ENCODE peak calls at places on chromosomes 1 and 21, in ten cellular contexts. K is endodermal cell; H is sigmoid colon; G is lung; D is CD8-positive, alpha-beta T cell; X is GM23248; O is heart right ventricle; B is adrenal gland; A is effector memory CD4-positive, alpha-beta T cell; Y is upper lobe of right lung. S is an unnamed sample.
A peak's percentile ranks its signal among the peaks of the same experiment; 100 is the strongest.

GRCh38 chr1:203628997-203629508 is 2.4 kb downstream of the ATP2B4 start:
- DNase-seq in K (no peak), H (no peak), G (no peak), D (no peak), X (peak; percentile 51), O (no peak), B (no peak), A (no peak), Y (no peak), S (no peak)

GRCh38 chr1:62237361-62237760 is 42.7 kb downstream of the L1TD1 start:
- DNase-seq in K (no peak), H (no peak), G (no peak), D (no peak), X (peak; percentile 54), O (no peak), B (no peak), A (no peak), Y (no peak), S (no peak)

GRCh38 chr1:228989992-228990827 is 254.9 kb downstream of the RHOU start:
- DNase-seq in K (peak; percentile 62), H (peak; percentile 93), G (peak; percentile 65), D (no peak), X (no peak), O (peak; percentile 75), B (peak; percentile 71), A (no peak), Y (peak; percentile 73), S (peak; percentile 90)

GRCh38 chr1:72439036-72439435 is 156.7 kb upstream of the NEGR1 start:
- DNase-seq in K (no peak), H (no peak), G (no peak), D (no peak), X (peak; percentile 75), O (no peak), B (no peak), A (no peak), Y (no peak), S (no peak)

GRCh38 chr21:25639922-25640670 is 1.0 kb downstream of the JAM2 start:
- DNase-seq in K (peak; percentile 75), H (peak; percentile 73), G (no peak), D (no peak), X (peak; percentile 32), O (peak; percentile 44), B (peak; percentile 38), A (no peak), Y (no peak), S (peak; percentile 79)

GRCh38 chr1:67919714-67920113 is 86.4 kb upstream of the GNG12 start:
- DNase-seq in K (no peak), H (no peak), G (no peak), D (no peak), X (no peak), O (no peak), B (no peak), A (no peak), Y (no peak), S (no peak)

GRCh38 chr1:27869719-27870085 is 2.6 kb upstream of the THEMIS2 start:
- DNase-seq in K (no peak), H (peak; percentile 24), G (no peak), D (no peak), X (no peak), O (no peak), B (no peak), A (no peak), Y (no peak), S (no peak)

GRCh38 chr1:165207774-165208359 is 148.6 kb downstream of the LMX1A start:
- DNase-seq in K (no peak), H (no peak), G (no peak), D (no peak), X (no peak), O (no peak), B (no peak), A (no peak), Y (no peak), S (no peak)

GRCh38 chr1:213123532-213123931 is 72.5 kb downstream of the RPS6KC1 start:
- DNase-seq in K (no peak), H (no peak), G (no peak), D (no peak), X (peak; percentile 82), O (no peak), B (peak; percentile 13), A (no peak), Y (no peak), S (no peak)

GRCh38 chr1:2466834-2467554 is 9.1 kb upstream of the PLCH2 start:
- DNase-seq in K (peak; percentile 84), H (no peak), G (no peak), D (no peak), X (no peak), O (no peak), B (no peak), A (no peak), Y (no peak), S (no peak)

GRCh38 chr1:53038565-53038964 is 23.4 kb upstream of the PODN start:
- DNase-seq in K (no peak), H (no peak), G (no peak), D (no peak), X (no peak), O (no peak), B (no peak), A (no peak), Y (no peak), S (no peak)

GRCh38 chr1:59072017-59072947 is 224.6 kb upstream of the FGGY start:
- DNase-seq in K (peak; percentile 89), H (no peak), G (no peak), D (no peak), X (no peak), O (no peak), B (no peak), A (no peak), Y (no peak), S (no peak)

GRCh38 chr1:39131940-39132339 is 72.6 kb upstream of the MACF1 start:
- DNase-seq in K (no peak), H (no peak), G (no peak), D (no peak), X (no peak), O (no peak), B (no peak), A (no peak), Y (no peak), S (no peak)

GRCh38 chr1:39132505-39133339 is 71.8 kb upstream of the MACF1 start:
- DNase-seq in K (peak; percentile 94), H (peak; percentile 79), G (peak; percentile 78), D (no peak), X (no peak), O (peak; percentile 88), B (peak; percentile 53), A (no peak), Y (peak; percentile 85), S (peak; percentile 81)

GRCh38 chr1:39136635-39137034 is 67.9 kb upstream of the MACF1 start:
- DNase-seq in K (no peak), H (no peak), G (no peak), D (no peak), X (no peak), O (no peak), B (no peak), A (no peak), Y (no peak), S (no peak)

GRCh38 chr1:39133340-39133684 is 71.2 kb upstream of the MACF1 start:
- DNase-seq in K (no peak), H (no peak), G (no peak), D (no peak), X (no peak), O (no peak), B (no peak), A (no peak), Y (no peak), S (no peak)

DNA sequence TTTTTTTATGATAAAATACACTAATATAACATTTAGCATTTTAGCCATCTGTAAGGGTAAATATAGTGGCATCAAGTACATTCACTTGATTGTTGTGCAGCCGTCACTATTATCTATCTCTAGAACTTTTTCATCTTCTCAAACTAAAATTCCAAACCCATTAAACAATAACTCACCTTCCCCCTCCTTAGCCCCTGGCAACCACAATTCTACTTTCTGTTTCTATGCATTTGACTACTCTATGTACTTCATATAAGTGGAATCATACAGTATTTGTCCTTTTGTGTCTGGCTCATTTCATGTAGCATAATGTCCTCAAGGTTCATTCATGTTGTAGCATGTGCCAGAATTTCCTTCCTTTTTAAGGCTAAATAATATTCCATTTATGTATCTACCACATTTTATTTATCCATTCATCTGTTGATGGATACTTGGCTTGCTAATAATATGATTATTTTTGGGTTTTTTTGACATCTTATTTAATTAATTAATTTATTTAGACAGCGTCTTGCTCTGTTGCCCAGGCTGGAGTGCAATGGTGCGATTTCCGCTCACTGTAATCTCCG is 69.6 kb upstream of the MACF1 start:
- DNase-seq in K (no peak), H (no peak), G (no peak), D (no peak), X (no peak), O (no peak), B (no peak), A (no peak), Y (no peak), S (no peak)
- H3K4me1 ChIP-seq in K (peaks cover 4% of the 10 kb centered on the region), H (peaks cover 67% of the 10 kb centered on the region), G (peaks cover 9% of the 10 kb centered on the region), D (no peaks in the 10 kb centered on the region), X (peaks cover 26% of the 10 kb centered on the region), O (peaks cover 47% of the 10 kb centered on the region), B (peaks cover 27% of the 10 kb centered on the region), A (no peaks in the 10 kb centered on the region), Y (peaks cover 46% of the 10 kb centered on the region), S (peaks cover 7% of the 10 kb centered on the region)

GRCh38 chr1:19623523-19623922 is 20.6 kb upstream of the NBL1 start:
- DNase-seq in K (no peak), H (no peak), G (no peak), D (no peak), X (peak; percentile 58), O (no peak), B (no peak), A (no peak), Y (no peak), S (no peak)
- H3K27ac ChIP-seq in K (no peak overlapping the region), H (no peak overlapping the region), G (no peak overlapping the region), D (no peak overlapping the region), X (peak overlapping the region; percentile 79), O (no peak overlapping the region), B (no peak overlapping the region), A (no peak overlapping the region), Y (no peak overlapping the region), S (no peak overlapping the region)

GRCh38 chr1:20099533-20099932 is 19.8 kb downstream of the PLA2G2D start:
- DNase-seq in K (no peak), H (no peak), G (no peak), D (no peak), X (no peak), O (no peak), B (no peak), A (no peak), Y (no peak), S (peak; percentile 13)
- H3K9me3 ChIP-seq in K (peaks cover 23% of the 10 kb centered on the region), H (no peaks in the 10 kb centered on the region), G (no peaks in the 10 kb centered on the region), D (no peaks in the 10 kb centered on the region), X (no peaks in the 10 kb centered on the region), O (peaks cover 3% of the 10 kb centered on the region), B (no peaks in the 10 kb centered on the region), A (no peaks in the 10 kb centered on the region), Y (no peaks in the 10 kb centered on the region), S (peaks cover 7% of the 10 kb centered on the region)

DNA sequence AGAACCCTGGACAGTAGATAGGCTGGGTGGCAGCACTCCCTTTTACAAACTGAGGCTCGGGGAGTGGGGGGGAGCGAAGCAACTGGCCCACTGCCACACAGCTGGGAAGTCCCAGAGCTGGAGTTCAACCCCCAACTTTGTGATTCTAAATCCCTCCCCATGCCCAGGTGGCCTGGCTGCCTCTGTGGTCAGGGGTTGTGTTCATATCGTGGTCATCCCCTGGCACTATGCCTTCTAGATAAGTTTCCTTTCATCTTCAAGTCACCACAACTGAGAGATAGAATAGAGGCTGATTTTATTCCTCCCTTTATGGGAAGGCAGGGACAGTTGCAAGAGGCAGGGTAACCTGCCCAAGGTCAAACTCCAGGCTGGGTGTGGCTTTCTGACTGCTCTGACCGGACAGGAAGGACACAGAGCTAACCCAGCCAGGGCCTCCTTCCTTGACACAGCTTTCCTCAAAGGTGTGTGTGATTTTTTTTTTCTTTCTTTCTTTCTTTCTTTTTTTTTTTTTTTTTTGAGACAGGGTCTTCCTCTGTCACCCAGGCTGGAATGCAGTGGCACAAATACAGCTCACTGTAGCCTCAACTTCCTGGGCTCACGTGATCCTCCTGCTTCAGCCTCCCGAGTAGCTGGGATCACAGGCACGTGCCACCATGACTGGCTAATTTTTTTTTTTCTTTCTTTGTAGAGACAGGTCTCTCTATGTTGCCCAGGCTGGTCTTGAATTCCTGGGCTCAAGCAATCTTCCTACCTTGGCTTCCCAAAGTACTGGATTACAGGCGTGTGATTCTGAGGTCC is 18.4 kb upstream of the TNFRSF1B start:
- DNase-seq in K (no peak), H (no peak), G (no peak), D (no peak), X (no peak), O (no peak), B (no peak), A (no peak), Y (no peak), S (no peak)
- H3K4me1 ChIP-seq in K (no peaks in the 10 kb centered on the region), H (peaks cover 8% of the 10 kb centered on the region), G (peaks cover 24% of the 10 kb centered on the region), D (peaks cover 76% of the 10 kb centered on the region), X (peaks cover 11% of the 10 kb centered on the region), O (peaks cover 79% of the 10 kb centered on the region), B (peaks cover under 1% of the 10 kb centered on the region), A (peaks cover 84% of the 10 kb centered on the region), Y (peaks cover 75% of the 10 kb centered on the region), S (no peaks in the 10 kb centered on the region)

S was measured in aorta.